ENCODE peak calls at places on chromosomes 13 and 19, in six cellular contexts. P is globus pallidus, W is GM12864, H is mammary epithelial cell, Z is neural progenitor cell, K is epithelial cell of esophagus. U is an unnamed sample.

GRCh38 chr19:34220472-34221063 is 33.8 kb upstream of the GARRE1 start:
- DNase-seq in W (no peak), H (peak), P (peak), K (peak), Z (peak), U (peak)

GRCh38 chr13:75307370-75307984 is 174.5 kb downstream of the TBC1D4 start:
- DNase-seq in W (no peak), Z (no peak), H (no peak), K (no peak), P (no peak), U (no peak)

GRCh38 chr19:35144600-35145436 is 1.8 kb downstream of the FXYD7 start:
- DNase-seq in W (no peak), H (peak), P (no peak), K (peak), Z (peak), U (peak)

GRCh38 chr19:574658-575526 is 2.5 kb downstream of the BSG start:
- DNase-seq in Z (peak), W (no peak), K (peak), H (no peak), P (no peak), U (no peak)

GRCh38 chr13:44474122-44474910 is 100.7 kb downstream of the SERP2 start:
- DNase-seq in Z (no peak), H (no peak), P (no peak), W (no peak), K (no peak), U (no peak)

GRCh38 chr19:48181505-48181904 is 11.0 kb downstream of the ZSWIM9 start:
- DNase-seq in W (no peak), H (no peak), P (no peak), K (no peak), Z (no peak), U (no peak)

GRCh38 chr13:112807653-112808376 is 118.0 kb downstream of the ATP11A start:
- DNase-seq in H (no peak), K (no peak), P (no peak), Z (no peak), W (no peak), U (no peak)

GRCh38 chr13:20969182-20969581 is 66.6 kb upstream of the XPO4 start:
- DNase-seq in W (no peak), Z (no peak), H (peak), K (peak), P (no peak), U (no peak)

GRCh38 chr13:103625194-103625593 is 559.0 kb upstream of the SLC10A2 start:
- DNase-seq in K (no peak), H (no peak), P (no peak), W (no peak), Z (no peak), U (no peak)

GRCh38 chr19:48553676-48554384 is 1.9 kb downstream of the SULT2B1 start:
- DNase-seq in W (no peak), P (no peak), K (no peak), Z (peak), H (peak), U (peak)